ENCODE peak calls at places on chromosomes 5 and 9, in four cellular contexts. X is H1, N is SK-N-SH, E is GM12878. V is an unnamed sample.

GRCh38 chr5:72543365-72543764 is 36.2 kb upstream of the ZNF366 start:
- DNase-seq in X (no peak), N (no peak), E (no peak), V (no peak)

GRCh38 chr5:12848709-12849108 is 944.5 kb upstream of the CTNND2 start:
- DNase-seq in E (no peak), N (no peak), X (no peak), V (no peak)

GRCh38 chr5:127839072-127839471 is 135.9 kb downstream of the CCDC192 start:
- DNase-seq in E (no peak), X (no peak), N (no peak), V (no peak)

GRCh38 chr5:90096415-90097081 is 313.0 kb downstream of the CETN3 start:
- DNase-seq in X (no peak), N (no peak), E (no peak), V (peak)

GRCh38 chr9:35813434-35814105 is 1.3 kb downstream of the HINT2 start:
- DNase-seq in X (no peak), E (no peak), N (peak), V (peak)

GRCh38 chr5:1390333-1390732 is 45.4 kb upstream of the CLPTM1L start:
- DNase-seq in E (no peak), X (no peak), N (no peak), V (no peak)

GRCh38 chr9:86585422-86586143 is 231.4 kb upstream of the TUT7 start:
- DNase-seq in N (no peak), E (no peak), X (no peak), V (no peak)

GRCh38 chr5:143588933-143589662 is 185.6 kb upstream of the NR3C1 start:
- DNase-seq in N (no peak), E (no peak), X (no peak), V (no peak)

GRCh38 chr9:83582026-83582425 is 40.9 kb upstream of the IDNK start:
- DNase-seq in X (no peak), N (no peak), E (no peak), V (no peak)

GRCh38 chr9:826500-827280 is 14.8 kb upstream of the DMRT1 start:
- DNase-seq in X (peak), N (no peak), E (no peak), V (peak)

GRCh38 chr5:82405166-82405565 is 127.0 kb upstream of the RPS23 start:
- DNase-seq in X (no peak), N (no peak), E (no peak), V (no peak)

GRCh38 chr5:92309336-92309991 is 926.3 kb upstream of the ARRDC3 start:
- DNase-seq in N (peak), E (no peak), X (no peak), V (peak)

GRCh38 chr9:127004946-127005769 is 90.6 kb downstream of the RALGPS1 start:
- DNase-seq in E (peak), N (no peak), X (no peak), V (no peak)
- TF ChIP-seq NRF1 in E (no peak), N (no peak), X (no peak), V (no peak)

DNA sequence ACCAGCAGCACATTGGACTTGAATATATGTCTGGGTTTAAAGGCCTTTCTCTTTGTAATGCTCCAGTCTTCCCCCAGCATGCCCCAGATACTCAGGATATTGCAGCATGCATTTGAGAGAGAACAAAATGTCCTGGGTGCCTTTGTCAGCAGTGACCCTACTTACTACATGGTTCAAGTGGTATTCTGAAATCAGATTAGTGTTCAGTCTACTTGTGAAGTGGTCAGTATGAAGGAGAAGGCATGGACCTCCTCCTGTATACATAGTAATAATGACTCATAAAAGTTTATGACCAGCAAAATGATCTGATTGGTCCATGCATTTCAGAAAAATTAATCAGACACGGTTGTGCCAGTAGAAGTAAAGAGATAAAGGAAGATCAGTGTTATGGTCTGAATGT is 25.4 kb downstream of the GPR21 start:
- DNase-seq in E (no peak), N (no peak), X (no peak), V (no peak)
- TF ChIP-seq NRF1 in E (no peak), N (no peak), X (no peak), V (no peak)

GRCh38 chr9:90772381-90772780 is 29.2 kb upstream of the SYK start:
- DNase-seq in E (no peak), N (no peak), X (no peak), V (no peak)
- TF ChIP-seq NRF1 in E (no peak), N (no peak), X (no peak), V (no peak)

GRCh38 chr5:156391139-156391538 is 64.2 kb downstream of the SGCD start:
- DNase-seq in N (no peak), E (no peak), X (no peak), V (no peak)
- TF ChIP-seq NRF1 in N (no peak), E (no peak), X (no peak), V (no peak)

V was measured in K562.